ENCODE peak calls at places on chromosomes 12 and 14, in four cellular contexts. M, W, D and T are unnamed samples.

GRCh38 chr14:89578048-89578619 is 161.1 kb upstream of the FOXN3 start:
- DNase-seq in W (peak), D (no peak), M (no peak), T (no peak)

GRCh38 chr14:89810101-89810500 is 144.4 kb downstream of the EFCAB11 start:
- DNase-seq in W (peak), D (no peak), M (no peak), T (no peak)

GRCh38 chr12:56165369-56165768 is 7.2 kb downstream of the MYL6 start:
- DNase-seq in D (no peak), W (no peak), M (no peak), T (no peak)

GRCh38 chr14:55237999-55238680 is 33.1 kb upstream of the FBXO34 start:
- DNase-seq in M (no peak), D (no peak), W (no peak), T (no peak)

GRCh38 chr14:94696518-94696917 is 73.4 kb downstream of the GSC start:
- DNase-seq in W (no peak), D (no peak), M (no peak), T (no peak)

GRCh38 chr12:27517961-27518668 is 5.9 kb upstream of the PPFIBP1 start:
- DNase-seq in D (no peak), M (no peak), W (no peak), T (no peak)

GRCh38 chr14:49858383-49858782 is 5.8 kb upstream of the NEMF start:
- DNase-seq in D (peak), M (peak), W (no peak), T (no peak)

GRCh38 chr14:35045798-35046047 is 349 bp upstream of the FAM177A1 start:
- DNase-seq in W (no peak), M (no peak), D (no peak), T (no peak)

GRCh38 chr12:67594888-67595287 is 53.7 kb upstream of the DYRK2 start:
- DNase-seq in W (peak), D (no peak), M (no peak), T (no peak)

GRCh38 chr12:6821271-6821673 is 349 bp upstream of the GPR162 start:
- DNase-seq in M (no peak), D (no peak), W (peak), T (no peak)
- H3K4me3 ChIP-seq in M (no peak), D (no peak), W (peak), T (peak)

GRCh38 chr12:131911251-131911650 is 16.8 kb downstream of the ULK1 start:
- DNase-seq in M (no peak), D (peak), W (no peak), T (no peak)
- TF ChIP-seq CTCF in M (no peak), D (no peak), W (no peak), T (no peak)

GRCh38 chr12:110330544-110330943 is 49.5 kb downstream of the ATP2A2 start:
- DNase-seq in M (no peak), W (peak), D (no peak), T (peak)
- H3K4me3 ChIP-seq in M (no peak), W (no peak), D (no peak), T (no peak)

DNA sequence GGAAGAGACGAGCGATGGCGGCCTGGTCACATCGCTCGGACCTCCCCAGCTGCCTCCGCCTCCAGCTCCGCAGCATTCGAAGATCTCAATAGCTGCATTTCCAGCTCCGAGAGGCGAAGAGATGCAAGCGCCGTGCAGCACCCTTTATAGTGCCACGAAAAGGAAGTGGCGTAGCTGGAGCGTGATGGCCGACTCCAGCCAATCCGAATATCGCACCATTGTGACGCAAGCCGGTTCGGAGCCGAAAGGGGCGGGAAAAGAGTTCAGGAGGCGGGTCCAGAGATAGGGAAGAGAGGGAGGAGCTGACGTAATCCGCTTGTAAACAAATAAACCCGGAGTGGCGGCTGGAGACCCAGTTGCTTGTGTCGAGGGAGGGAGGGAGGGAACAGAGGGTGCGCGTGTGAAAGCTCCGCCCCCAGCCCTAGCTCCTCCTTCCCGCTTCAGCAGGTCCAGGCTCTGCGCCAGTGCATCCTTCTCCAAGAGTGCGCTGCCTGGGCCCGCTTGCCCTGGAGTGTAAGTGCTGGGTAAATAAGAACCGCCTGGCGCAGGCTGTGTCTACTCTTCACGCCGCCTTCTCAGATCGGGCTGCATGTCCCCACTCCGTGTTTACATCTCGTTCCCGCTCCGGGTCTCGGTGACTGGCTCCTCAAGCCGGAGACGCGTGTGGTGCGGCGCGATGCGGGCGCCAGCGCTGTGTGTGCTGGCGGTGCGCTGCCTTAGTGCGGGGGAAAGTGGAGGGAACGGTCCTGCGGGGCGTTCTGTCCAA is at the start of gene BTG1:
- DNase-seq in D (peak), W (peak), M (peak), T (peak)
- TF ChIP-seq CTCF in D (no peak), W (no peak), M (no peak), T (no peak)

GRCh38 chr12:105406497-105406896 is 76.0 kb downstream of the C12orf75 start:
- DNase-seq in W (no peak), M (no peak), D (no peak), T (no peak)

GRCh38 chr12:105409286-105409685 is 78.8 kb downstream of the C12orf75 start:
- DNase-seq in M (no peak), D (no peak), W (no peak), T (no peak)

GRCh38 chr12:105414088-105414487 is 83.6 kb downstream of the C12orf75 start:
- DNase-seq in D (no peak), W (no peak), M (no peak), T (no peak)

GRCh38 chr12:105409881-105410471 is 79.5 kb downstream of the C12orf75 start:
- DNase-seq in W (peak), M (no peak), D (no peak), T (no peak)
- H3K4me3 ChIP-seq in W (no peak), M (no peak), D (no peak), T (no peak)

DNA sequence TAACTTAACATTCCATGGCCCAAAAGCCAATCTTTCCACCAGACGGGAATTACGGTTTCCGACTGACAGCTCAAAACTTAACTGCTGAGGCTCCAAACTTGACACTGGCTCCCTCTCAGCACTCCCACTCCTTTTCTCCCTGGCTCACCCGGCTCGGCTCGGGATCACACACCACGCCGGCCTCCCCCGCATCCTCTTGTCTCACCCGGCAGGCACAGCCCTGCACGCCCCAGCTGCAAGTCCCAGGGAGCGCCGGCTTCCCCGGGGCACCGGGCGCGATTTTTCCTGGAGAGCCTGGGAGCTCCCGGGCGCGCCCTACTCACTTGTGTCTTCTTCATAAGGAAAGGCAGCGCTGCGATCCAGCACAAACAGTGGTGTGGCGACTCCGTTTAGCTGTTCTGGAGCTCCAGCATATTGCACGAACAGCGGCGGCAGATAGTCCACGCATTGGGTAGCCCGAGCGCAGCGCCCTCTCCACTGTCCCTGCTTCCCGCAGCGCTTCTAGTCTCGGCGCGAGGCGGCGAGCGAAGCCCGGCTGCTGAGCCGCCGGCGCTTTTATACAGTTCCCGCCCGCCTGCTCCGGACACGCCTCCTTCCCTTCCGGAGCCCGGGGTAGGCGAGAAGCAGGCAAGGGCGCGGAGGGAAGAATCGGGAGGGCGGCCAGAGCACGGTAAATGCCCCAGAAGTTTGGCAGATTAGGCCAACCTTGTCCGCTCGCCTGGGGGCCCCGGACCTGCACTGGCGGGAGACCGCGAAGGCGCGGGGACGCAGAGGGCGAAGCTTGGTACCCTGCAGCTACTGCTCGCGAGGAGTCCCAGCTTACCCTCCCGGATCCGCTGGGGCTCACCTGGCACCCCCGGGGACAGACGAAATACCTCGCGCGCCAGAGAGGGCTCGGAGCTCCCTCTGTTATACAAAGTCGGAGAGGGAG is at the start of gene KITLG:
- DNase-seq in W (peak), D (peak), M (peak), T (peak)
- TF ChIP-seq CTCF in W (peak), D (no peak), M (no peak), T (peak)

DNA sequence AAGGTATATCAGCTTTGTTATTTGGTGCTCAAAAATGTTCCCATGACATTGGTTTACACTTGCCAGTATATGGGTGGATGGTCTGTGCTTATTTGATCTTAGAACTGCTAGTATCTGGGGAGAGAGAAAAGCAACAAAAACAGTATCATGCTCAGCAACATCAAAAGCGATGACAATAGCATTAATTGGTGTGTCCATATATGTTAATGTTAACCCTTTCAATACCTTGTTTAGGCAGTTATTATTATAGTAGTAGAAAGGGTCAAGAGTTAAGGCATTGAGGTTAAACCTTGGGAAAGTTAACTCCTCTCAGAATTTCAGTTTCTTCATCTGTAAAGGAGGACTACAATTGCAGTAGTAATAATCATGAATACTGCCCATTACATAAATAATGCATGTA is 37.4 kb upstream of the SLC38A2 start:
- DNase-seq in D (no peak), M (no peak), W (no peak), T (no peak)
- H3K4me3 ChIP-seq in D (no peak), M (no peak), W (no peak), T (no peak)